ENCODE peak calls at places on chromosomes 13 and 19, in four cellular contexts. N is lung, G is SJSA1, E is cardiac muscle cell. D is an unnamed sample. For H3K9me3, the result is how much of the 10 kb centered on the place peaks cover.

GRCh38 chr19:11479470-11480080 is 1.3 kb downstream of the ELAVL3 start:
- DNase-seq in N (no peak), G (no peak), E (peak), D (peak)

GRCh38 chr19:2055871-2056809 is 5.1 kb upstream of the MKNK2 start:
- DNase-seq in N (peak), G (no peak), E (no peak), D (peak)

GRCh38 chr13:99045396-99045795 is 67.5 kb upstream of the DOCK9 start:
- DNase-seq in N (no peak), G (peak), E (no peak), D (no peak)

GRCh38 chr19:1259206-1259872 is 9.8 kb upstream of the CIRBP start:
- DNase-seq in E (no peak), G (peak), N (peak), D (peak)

GRCh38 chr19:2412449-2412848 is 14.9 kb downstream of the TIMM13 start:
- DNase-seq in G (no peak), N (no peak), E (no peak), D (no peak)

GRCh38 chr19:46728208-46728607 is 11.3 kb upstream of the PRKD2 start:
- DNase-seq in E (no peak), G (no peak), N (no peak), D (no peak)

GRCh38 chr13:28719656-28720055 is 886 bp upstream of the SLC46A3 start:
- DNase-seq in N (no peak), G (peak), E (no peak), D (no peak)

GRCh38 chr19:35404879-35405622 is 34.2 kb downstream of the GPR42 start:
- DNase-seq in G (peak), N (no peak), E (no peak), D (no peak)

GRCh38 chr19:49212302-49212701 is 54.7 kb downstream of the TRPM4 start:
- DNase-seq in G (no peak), E (peak), N (no peak), D (no peak)

GRCh38 chr19:54465367-54466109 is 2.0 kb upstream of the LENG9 start:
- DNase-seq in E (no peak), N (no peak), G (no peak), D (peak)

GRCh38 chr13:111922086-111922485 is 144.9 kb upstream of the SOX1 start:
- DNase-seq in E (no peak), G (no peak), N (no peak), D (no peak)

GRCh38 chr13:111926501-111927180 is 140.3 kb upstream of the SOX1 start:
- DNase-seq in N (no peak), G (no peak), E (no peak), D (no peak)

GRCh38 chr13:111925146-111925875 is 141.6 kb upstream of the SOX1 start:
- DNase-seq in G (no peak), E (no peak), N (no peak), D (no peak)

GRCh38 chr13:111927181-111927540 is 139.8 kb upstream of the SOX1 start:
- DNase-seq in G (no peak), E (no peak), N (no peak), D (no peak)

GRCh38 chr13:111924676-111925075 is 142.3 kb upstream of the SOX1 start:
- DNase-seq in N (no peak), G (no peak), E (no peak), D (no peak)
- H3K27ac ChIP-seq in N (no peak), G (no peak), E (no peak), D (no peak)

GRCh38 chr13:113956571-113956970 is 17.3 kb downstream of the C13orf46 start:
- DNase-seq in G (no peak), E (no peak), N (no peak), D (no peak)

GRCh38 chr13:113955691-113956090 is 18.2 kb downstream of the C13orf46 start:
- DNase-seq in G (no peak), N (no peak), E (no peak), D (no peak)

GRCh38 chr13:113959198-113959597 is 14.7 kb downstream of the C13orf46 start:
- DNase-seq in N (no peak), G (no peak), E (no peak), D (no peak)

GRCh38 chr13:113960276-113960948 is 13.5 kb downstream of the C13orf46 start:
- DNase-seq in N (no peak), G (no peak), E (no peak), D (no peak)

DNA sequence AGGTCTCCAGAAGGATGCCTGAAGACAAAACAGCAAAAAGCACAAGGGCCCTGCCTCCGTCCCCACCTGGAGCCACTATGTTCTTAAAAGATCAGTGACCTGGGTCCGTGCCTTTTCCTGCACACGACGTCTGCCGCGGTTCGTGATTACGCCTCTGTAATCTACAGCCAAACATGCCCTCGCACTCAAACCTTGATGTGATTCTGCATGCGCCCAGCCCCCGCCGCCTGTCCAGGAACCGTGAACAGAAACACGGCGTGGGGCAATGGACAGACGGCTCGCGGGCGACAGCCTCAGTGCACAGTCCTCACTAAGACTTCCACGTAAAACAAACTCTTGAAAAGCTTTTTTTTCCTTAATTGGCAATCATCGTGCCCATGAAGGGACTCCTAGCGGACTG is 15.5 kb downstream of the C13orf46 start:
- DNase-seq in G (no peak), N (no peak), E (no peak), D (no peak)
- H3K9me3 ChIP-seq in G (under half), N (under half), E (under half), D (under half)

DNA sequence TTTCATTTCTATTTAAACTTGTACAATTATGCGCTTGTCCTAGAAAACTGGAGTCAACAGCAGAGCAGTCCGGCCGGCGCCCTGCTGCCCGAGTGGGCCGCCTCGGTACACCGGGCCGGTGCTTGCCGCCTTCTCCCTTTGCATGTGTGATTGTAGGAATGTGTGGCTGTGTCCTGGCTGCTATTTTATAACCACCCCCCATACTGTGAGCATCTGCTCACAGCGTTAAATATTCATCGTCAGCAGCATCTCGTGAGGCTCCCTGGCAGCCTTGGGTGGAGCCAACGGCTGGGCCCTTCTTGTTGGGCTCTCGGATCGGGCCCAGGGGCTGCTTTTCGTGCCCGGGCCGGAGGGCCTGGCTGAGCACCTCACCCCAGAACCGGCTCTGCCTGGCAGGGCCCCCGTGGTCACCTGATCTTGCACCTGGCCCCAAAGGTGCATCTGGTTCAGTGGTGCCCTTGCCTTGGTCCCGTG is 10.6 kb downstream of the PIAS4 start:
- DNase-seq in N (no peak), G (no peak), E (no peak), D (no peak)
- H3K27ac ChIP-seq in N (no peak), G (no peak), E (no peak), D (no peak)

GRCh38 chr19:27890696-27891095 is 1322.3 kb downstream of the UQCRFS1 start:
- DNase-seq in E (no peak), G (no peak), N (no peak), D (no peak)
- H3K9me3 ChIP-seq in E (under half), G (under half), N (under half), D (under half)

GRCh38 chr13:110617326-110618072 is 2.2 kb downstream of the NAXD start:
- DNase-seq in N (no peak), G (peak), E (no peak), D (peak)

GRCh38 chr13:110616103-110617101 is 1.1 kb downstream of the NAXD start:
- DNase-seq in N (peak), E (no peak), G (peak), D (peak)

GRCh38 chr13:110620596-110620995 is 5.3 kb downstream of the NAXD start:
- DNase-seq in N (no peak), G (no peak), E (no peak), D (no peak)

GRCh38 chr13:110618780-110619179 is 3.4 kb downstream of the NAXD start:
- DNase-seq in G (no peak), N (no peak), E (no peak), D (no peak)

GRCh38 chr13:110618167-110618566 is 2.8 kb downstream of the NAXD start:
- DNase-seq in G (no peak), N (no peak), E (no peak), D (no peak)
- H3K27ac ChIP-seq in G (no peak), N (no peak), E (no peak), D (no peak)

GRCh38 chr19:56663931-56664500 is 7.5 kb downstream of the ZNF835 start:
- DNase-seq in N (no peak), E (no peak), G (no peak), D (no peak)

GRCh38 chr19:56670401-56670960 is 1.1 kb downstream of the ZNF835 start:
- DNase-seq in G (no peak), N (no peak), E (no peak), D (no peak)

GRCh38 chr19:56664511-56664910 is 7.0 kb downstream of the ZNF835 start:
- DNase-seq in G (no peak), E (no peak), N (no peak), D (no peak)

GRCh38 chr19:56668676-56669075 is 2.9 kb downstream of the ZNF835 start:
- DNase-seq in G (no peak), E (no peak), N (no peak), D (no peak)

DNA sequence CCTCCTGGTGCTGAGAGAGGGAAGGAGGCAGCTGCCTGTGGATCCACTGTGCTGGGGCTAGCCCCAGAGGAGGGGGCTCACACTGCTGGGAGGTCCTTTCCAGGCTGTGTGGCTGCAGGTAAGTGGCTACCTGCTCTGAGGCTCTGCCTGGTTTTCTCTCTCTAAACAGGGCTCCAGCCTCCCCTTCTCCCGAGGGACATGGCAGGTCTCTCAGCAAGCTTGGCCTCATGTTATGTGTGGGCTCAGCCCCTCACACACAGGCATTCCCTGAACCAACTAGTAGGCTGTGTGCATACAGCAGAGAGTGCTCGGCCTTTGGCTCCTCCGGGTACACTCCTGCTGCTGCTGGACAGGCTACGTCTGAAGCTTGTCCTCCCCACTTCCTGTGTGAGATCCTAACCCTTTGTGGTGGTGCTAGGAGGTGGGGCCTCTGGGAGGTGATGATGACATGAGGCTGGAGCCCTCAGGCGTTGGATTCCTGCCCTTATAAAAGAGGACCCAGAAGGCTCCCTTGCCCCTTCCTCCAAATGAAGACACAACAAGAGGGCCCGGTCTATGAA is 4.2 kb downstream of the ZNF835 start:
- DNase-seq in G (no peak), N (no peak), E (no peak), D (no peak)
- H3K9me3 ChIP-seq in G (under half), N (under half), E (under half), D (under half)

DNA sequence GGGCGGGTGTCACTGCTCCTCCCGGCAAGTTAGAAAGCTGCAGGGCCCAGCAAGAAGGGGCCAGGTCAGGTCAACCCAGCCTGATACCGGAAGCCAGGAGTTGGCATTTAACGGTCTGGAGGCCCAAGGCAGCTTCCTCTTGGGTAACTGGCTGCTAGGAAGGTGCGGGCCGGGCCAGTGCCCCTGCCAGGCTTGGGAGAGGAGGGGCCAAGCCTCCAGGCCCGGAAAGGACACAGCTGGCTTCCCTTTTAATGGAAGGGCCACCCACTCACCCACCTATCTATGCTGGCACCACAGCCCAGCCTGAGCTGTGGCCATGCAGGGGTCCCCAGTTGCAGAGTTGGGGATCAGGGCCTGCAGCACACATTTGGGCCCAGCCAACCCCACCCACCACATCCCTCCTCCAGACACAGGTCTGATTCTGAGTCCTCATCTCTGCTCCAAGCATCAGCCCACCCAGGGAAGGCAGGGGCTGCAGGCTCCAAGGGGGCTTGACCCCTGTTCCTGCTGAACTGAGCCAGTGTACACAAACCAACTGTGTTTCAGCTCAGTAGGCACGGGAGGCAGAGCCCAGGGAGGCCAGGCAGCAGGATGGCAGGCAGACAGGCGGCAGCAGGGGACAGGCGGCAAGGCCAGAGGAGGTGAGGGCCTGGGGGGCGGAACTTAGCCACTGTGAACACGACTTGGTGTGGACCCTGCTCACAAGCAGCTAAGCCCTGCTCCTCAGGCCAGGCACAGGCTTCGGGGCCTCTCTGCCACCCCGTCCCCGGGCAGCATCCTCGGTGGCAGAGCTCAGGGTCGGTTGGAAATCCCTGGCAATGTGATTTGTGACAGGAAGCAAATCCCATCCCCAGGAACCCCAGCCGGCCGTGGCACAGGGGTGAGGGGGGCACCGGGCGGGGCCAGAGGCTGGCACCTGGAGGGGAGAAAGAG is 40.8 kb downstream of the ZSWIM4 start:
- DNase-seq in E (no peak), G (no peak), N (peak), D (peak)
- H3K27ac ChIP-seq in E (no peak), G (peak), N (peak), D (peak)

DNA sequence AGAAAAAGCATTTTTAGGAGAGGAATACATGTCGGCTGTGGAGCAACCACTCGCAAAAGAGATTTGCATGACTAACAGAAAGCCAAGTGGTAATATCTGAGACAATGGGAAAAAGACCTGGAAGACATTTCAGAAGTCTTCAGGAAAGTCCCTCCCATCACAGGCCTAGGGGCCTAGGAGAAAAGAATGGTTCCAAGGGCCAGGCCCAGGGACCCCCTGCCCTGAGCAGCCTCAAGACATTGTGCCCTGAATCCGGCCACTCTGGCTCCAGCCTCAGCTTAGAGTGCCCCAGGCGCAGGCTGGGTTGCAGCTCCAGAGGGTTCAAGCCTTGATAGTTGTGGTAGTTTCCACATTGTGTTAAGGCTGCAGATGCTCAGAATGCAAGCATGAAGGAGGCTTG is 9.4 kb downstream of the ZNF221 start:
- DNase-seq in G (no peak), E (no peak), N (no peak), D (no peak)
- H3K9me3 ChIP-seq in G (under half), E (under half), N (under half), D (under half)